ENCODE peak calls at places on chromosomes 1 and 21, in six cellular contexts. One of them, this sample, is unnamed.
A peak's percentile ranks its signal among the peaks of the same experiment; 100 is the strongest.

GRCh38 chr1:209527993-209528392 is 55.5 kb upstream of the CAMK1G start:
- DNase-seq in WTC11: no peak
- DNase-seq in cardiac muscle cell: peak; percentile 4
- DNase-seq in Caco-2: peak; percentile 77
- DNase-seq in GM12865: no peak
- DNase-seq in left cardiac atrium: no peak
- DNase-seq in this sample: no peak

GRCh38 chr1:2933431-2934172 is 87.7 kb upstream of the ACTRT2 start:
- DNase-seq in Caco-2: no peak
- DNase-seq in GM12865: no peak
- DNase-seq in cardiac muscle cell: no peak
- DNase-seq in WTC11: no peak
- DNase-seq in left cardiac atrium: no peak
- DNase-seq in this sample: no peak

GRCh38 chr1:3319874-3320245 is 134.6 kb upstream of the ARHGEF16 start:
- DNase-seq in left cardiac atrium: no peak
- DNase-seq in Caco-2: peak; percentile 72
- DNase-seq in GM12865: peak; percentile 52
- DNase-seq in cardiac muscle cell: peak; percentile 74
- DNase-seq in WTC11: peak; percentile 56
- DNase-seq in this sample: peak; percentile 5

GRCh38 chr1:98078586-98078985 is 157.8 kb upstream of the DPYD start:
- DNase-seq in WTC11: no peak
- DNase-seq in left cardiac atrium: no peak
- DNase-seq in Caco-2: no peak
- DNase-seq in cardiac muscle cell: peak; percentile 20
- DNase-seq in GM12865: no peak
- DNase-seq in this sample: no peak

GRCh38 chr1:160261526-160261877 is 847 bp downstream of the DCAF8 start:
- DNase-seq in cardiac muscle cell: peak; percentile 75
- DNase-seq in WTC11: no peak
- DNase-seq in left cardiac atrium: no peak
- DNase-seq in GM12865: peak; percentile 77
- DNase-seq in Caco-2: peak; percentile 68
- DNase-seq in this sample: no peak

GRCh38 chr1:202697038-202697437 is 13.2 kb downstream of the SYT2 start:
- DNase-seq in left cardiac atrium: no peak
- DNase-seq in Caco-2: no peak
- DNase-seq in GM12865: no peak
- DNase-seq in WTC11: peak; percentile 32
- DNase-seq in cardiac muscle cell: no peak
- DNase-seq in this sample: no peak

GRCh38 chr1:85216697-85217096 is 15.9 kb upstream of the SYDE2 start:
- DNase-seq in WTC11: no peak
- DNase-seq in Caco-2: no peak
- DNase-seq in cardiac muscle cell: no peak
- DNase-seq in GM12865: no peak
- DNase-seq in left cardiac atrium: no peak
- DNase-seq in this sample: no peak

GRCh38 chr1:206766251-206766856 is 4.2 kb upstream of the IL19 start:
- DNase-seq in WTC11: no peak
- DNase-seq in cardiac muscle cell: peak; percentile 82
- DNase-seq in left cardiac atrium: peak; percentile 43
- DNase-seq in Caco-2: peak; percentile 65
- DNase-seq in GM12865: peak; percentile 89
- DNase-seq in this sample: no peak

GRCh38 chr21:34609951-34610549 is 4.9 kb downstream of the RCAN1 start:
- DNase-seq in left cardiac atrium: no peak
- DNase-seq in Caco-2: no peak
- DNase-seq in cardiac muscle cell: no peak
- DNase-seq in GM12865: no peak
- DNase-seq in WTC11: no peak
- DNase-seq in this sample: no peak

GRCh38 chr1:211737115-211738035 is 62.0 kb upstream of the NEK2 start:
- DNase-seq in cardiac muscle cell: no peak
- DNase-seq in GM12865: no peak
- DNase-seq in Caco-2: no peak
- DNase-seq in WTC11: no peak
- DNase-seq in left cardiac atrium: no peak
- DNase-seq in this sample: no peak

GRCh38 chr1:235502601-235503332 is 1.5 kb downstream of the B3GALNT2 start:
- DNase-seq in GM12865: peak; percentile 58
- DNase-seq in cardiac muscle cell: peak; percentile 31
- DNase-seq in Caco-2: peak; percentile 27
- DNase-seq in left cardiac atrium: no peak
- DNase-seq in WTC11: no peak
- DNase-seq in this sample: no peak

GRCh38 chr1:178192686-178193085 is 98.8 kb downstream of the RASAL2 start:
- DNase-seq in Caco-2: no peak
- DNase-seq in left cardiac atrium: peak; percentile 43
- DNase-seq in WTC11: no peak
- DNase-seq in GM12865: no peak
- DNase-seq in cardiac muscle cell: peak; percentile 87
- DNase-seq in this sample: no peak

GRCh38 chr1:163174524-163175437 is 27.9 kb downstream of the RGS5 start:
- DNase-seq in Caco-2: peak; percentile 55
- DNase-seq in WTC11: peak; percentile 71
- DNase-seq in left cardiac atrium: peak; percentile 75
- DNase-seq in GM12865: peak; percentile 54
- DNase-seq in cardiac muscle cell: peak; percentile 85
- DNase-seq in this sample: peak; percentile 48

This sample was measured in SK-N-MC.